ENCODE peak calls at places on chromosomes 2 and 18, in five cellular contexts. One of them, this sample, is unnamed.

GRCh38 chr2:186995092-186995491 is 146.1 kb upstream of the ZSWIM2 start:
- DNase-seq in right lobe of liver: no peak
- DNase-seq in heart left ventricle: no peak
- DNase-seq in breast epithelium: no peak
- DNase-seq in suprapubic skin: no peak
- DNase-seq in this sample: no peak

GRCh38 chr2:206873426-206873825 is 65.9 kb upstream of the CPO start:
- DNase-seq in right lobe of liver: no peak
- DNase-seq in heart left ventricle: no peak
- DNase-seq in suprapubic skin: no peak
- DNase-seq in breast epithelium: no peak
- DNase-seq in this sample: no peak

GRCh38 chr2:178496049-178496448 is 15.8 kb downstream of the PLEKHA3 start:
- DNase-seq in suprapubic skin: no peak
- DNase-seq in heart left ventricle: no peak
- DNase-seq in right lobe of liver: no peak
- DNase-seq in breast epithelium: no peak
- DNase-seq in this sample: no peak

GRCh38 chr2:112725545-112726457 is 5.0 kb downstream of the NT5DC4 start:
- DNase-seq in suprapubic skin: no peak
- DNase-seq in breast epithelium: no peak
- DNase-seq in right lobe of liver: no peak
- DNase-seq in heart left ventricle: no peak
- DNase-seq in this sample: no peak

GRCh38 chr2:174482854-174483253 is 4.0 kb downstream of the GPR155 start:
- DNase-seq in heart left ventricle: no peak
- DNase-seq in breast epithelium: no peak
- DNase-seq in suprapubic skin: no peak
- DNase-seq in right lobe of liver: no peak
- DNase-seq in this sample: no peak

GRCh38 chr2:39437522-39438296 is 624 bp upstream of the MAP4K3 start:
- DNase-seq in suprapubic skin: no peak
- DNase-seq in breast epithelium: no peak
- DNase-seq in right lobe of liver: peak
- DNase-seq in heart left ventricle: peak
- DNase-seq in this sample: peak

GRCh38 chr2:118310016-118310877 is 222.0 kb downstream of the INSIG2 start:
- DNase-seq in heart left ventricle: peak
- DNase-seq in suprapubic skin: peak
- DNase-seq in breast epithelium: no peak
- DNase-seq in right lobe of liver: no peak
- DNase-seq in this sample: peak

GRCh38 chr2:54983345-54984235 is 66.7 kb downstream of the RTN4 start:
- DNase-seq in right lobe of liver: no peak
- DNase-seq in heart left ventricle: no peak
- DNase-seq in suprapubic skin: no peak
- DNase-seq in breast epithelium: no peak
- DNase-seq in this sample: no peak

GRCh38 chr18:13446581-13447470 is 228.3 kb downstream of the LDLRAD4 start:
- DNase-seq in breast epithelium: no peak
- DNase-seq in right lobe of liver: no peak
- DNase-seq in suprapubic skin: no peak
- DNase-seq in heart left ventricle: no peak
- DNase-seq in this sample: peak

GRCh38 chr2:110105608-110106467 is 9.8 kb downstream of the MALL start:
- DNase-seq in heart left ventricle: no peak
- DNase-seq in right lobe of liver: no peak
- DNase-seq in breast epithelium: no peak
- DNase-seq in suprapubic skin: no peak
- DNase-seq in this sample: peak

GRCh38 chr2:240398711-240399267 is 36.7 kb upstream of the GPC1 start:
- DNase-seq in breast epithelium: no peak
- DNase-seq in right lobe of liver: peak
- DNase-seq in heart left ventricle: peak
- DNase-seq in suprapubic skin: peak
- DNase-seq in this sample: peak

GRCh38 chr2:102258386-102259074 is 52.8 kb upstream of the IL1RL1 start:
- DNase-seq in heart left ventricle: no peak
- DNase-seq in breast epithelium: no peak
- DNase-seq in suprapubic skin: no peak
- DNase-seq in right lobe of liver: no peak
- DNase-seq in this sample: no peak

GRCh38 chr2:8219096-8219495 is 462.8 kb upstream of the ID2 start:
- DNase-seq in right lobe of liver: no peak
- DNase-seq in heart left ventricle: no peak
- DNase-seq in breast epithelium: no peak
- DNase-seq in suprapubic skin: no peak
- DNase-seq in this sample: no peak

GRCh38 chr18:13262839-13263691 is 44.5 kb downstream of the LDLRAD4 start:
- DNase-seq in breast epithelium: no peak
- DNase-seq in heart left ventricle: no peak
- DNase-seq in right lobe of liver: no peak
- DNase-seq in suprapubic skin: peak
- DNase-seq in this sample: no peak

GRCh38 chr2:103788346-103788745 is 1026.5 kb downstream of the TMEM182 start:
- DNase-seq in suprapubic skin: no peak
- DNase-seq in heart left ventricle: peak
- DNase-seq in right lobe of liver: peak
- DNase-seq in breast epithelium: no peak
- DNase-seq in this sample: no peak

GRCh38 chr18:45962461-45962860 is 4.7 kb downstream of the EPG5 start:
- DNase-seq in suprapubic skin: no peak
- DNase-seq in breast epithelium: no peak
- DNase-seq in right lobe of liver: no peak
- DNase-seq in heart left ventricle: no peak
- DNase-seq in this sample: no peak

GRCh38 chr18:47791461-47791860 is 139.0 kb downstream of the SMAD2 start:
- DNase-seq in right lobe of liver: no peak
- DNase-seq in heart left ventricle: no peak
- DNase-seq in suprapubic skin: no peak
- DNase-seq in breast epithelium: no peak
- DNase-seq in this sample: no peak

GRCh38 chr18:4309227-4309626 is 145.9 kb downstream of the DLGAP1 start:
- DNase-seq in heart left ventricle: no peak
- DNase-seq in right lobe of liver: no peak
- DNase-seq in breast epithelium: no peak
- DNase-seq in suprapubic skin: no peak
- DNase-seq in this sample: no peak

GRCh38 chr2:8877332-8877731 is 39.9 kb upstream of the KIDINS220 start:
- DNase-seq in breast epithelium: no peak
- DNase-seq in heart left ventricle: no peak
- DNase-seq in right lobe of liver: no peak
- DNase-seq in suprapubic skin: no peak
- DNase-seq in this sample: no peak

GRCh38 chr2:169715379-169716228 is 18.0 kb upstream of the KLHL23 start:
- DNase-seq in right lobe of liver: peak
- DNase-seq in breast epithelium: no peak
- DNase-seq in heart left ventricle: peak
- DNase-seq in suprapubic skin: no peak
- DNase-seq in this sample: no peak

GRCh38 chr2:20108655-20109396 is 57.4 kb upstream of the LAPTM4A start:
- DNase-seq in breast epithelium: no peak
- DNase-seq in right lobe of liver: no peak
- DNase-seq in heart left ventricle: no peak
- DNase-seq in suprapubic skin: no peak
- DNase-seq in this sample: no peak

GRCh38 chr2:38653715-38654494 is 12.0 kb upstream of the GALM start:
- DNase-seq in suprapubic skin: no peak
- DNase-seq in right lobe of liver: no peak
- DNase-seq in breast epithelium: peak
- DNase-seq in heart left ventricle: no peak
- DNase-seq in this sample: no peak

GRCh38 chr2:96679843-96680242 is 37.3 kb downstream of the FER1L5 start:
- DNase-seq in heart left ventricle: no peak
- DNase-seq in breast epithelium: peak
- DNase-seq in suprapubic skin: no peak
- DNase-seq in right lobe of liver: no peak
- DNase-seq in this sample: no peak

GRCh38 chr2:221423212-221423804 is 148.8 kb downstream of the EPHA4 start:
- DNase-seq in breast epithelium: no peak
- DNase-seq in heart left ventricle: no peak
- DNase-seq in suprapubic skin: no peak
- DNase-seq in right lobe of liver: no peak
- DNase-seq in this sample: no peak

GRCh38 chr18:78776151-78776550 is 203.5 kb upstream of the SALL3 start:
- DNase-seq in suprapubic skin: peak
- DNase-seq in heart left ventricle: no peak
- DNase-seq in breast epithelium: no peak
- DNase-seq in right lobe of liver: peak
- DNase-seq in this sample: no peak

GRCh38 chr18:38606841-38607240 is 1041.2 kb upstream of the CELF4 start:
- DNase-seq in breast epithelium: no peak
- DNase-seq in right lobe of liver: no peak
- DNase-seq in heart left ventricle: no peak
- DNase-seq in suprapubic skin: no peak
- DNase-seq in this sample: no peak

GRCh38 chr18:62571037-62571436 is 48.2 kb downstream of the ZCCHC2 start:
- DNase-seq in heart left ventricle: no peak
- DNase-seq in breast epithelium: no peak
- DNase-seq in right lobe of liver: no peak
- DNase-seq in suprapubic skin: no peak
- DNase-seq in this sample: no peak

GRCh38 chr2:239690651-239691631 is 290.1 kb upstream of the HDAC4 start:
- DNase-seq in breast epithelium: no peak
- DNase-seq in right lobe of liver: peak
- DNase-seq in suprapubic skin: peak
- DNase-seq in heart left ventricle: no peak
- DNase-seq in this sample: no peak

GRCh38 chr2:69694894-69695849 is 46.8 kb upstream of the ANXA4 start:
- DNase-seq in right lobe of liver: no peak
- DNase-seq in heart left ventricle: no peak
- DNase-seq in suprapubic skin: no peak
- DNase-seq in breast epithelium: no peak
- DNase-seq in this sample: no peak

GRCh38 chr2:127647242-127648190 is 1.6 kb downstream of the GPR17 start:
- DNase-seq in right lobe of liver: no peak
- DNase-seq in breast epithelium: no peak
- DNase-seq in suprapubic skin: no peak
- DNase-seq in heart left ventricle: peak
- DNase-seq in this sample: no peak
- TF ChIP-seq POLR2A in right lobe of liver: no peak
- TF ChIP-seq POLR2A in breast epithelium: no peak
- TF ChIP-seq POLR2A in suprapubic skin: no peak
- TF ChIP-seq POLR2A in heart left ventricle: no peak
- TF ChIP-seq POLR2A in this sample: no peak

GRCh38 chr18:907880-908512 is 3.3 kb downstream of the ADCYAP1 start:
- DNase-seq in heart left ventricle: no peak
- DNase-seq in breast epithelium: no peak
- DNase-seq in right lobe of liver: no peak
- DNase-seq in suprapubic skin: no peak
- DNase-seq in this sample: peak

GRCh38 chr18:905948-906415 is 1.3 kb downstream of the ADCYAP1 start:
- DNase-seq in right lobe of liver: no peak
- DNase-seq in breast epithelium: no peak
- DNase-seq in suprapubic skin: no peak
- DNase-seq in heart left ventricle: no peak
- DNase-seq in this sample: no peak

GRCh38 chr18:905307-905947 is 756 bp downstream of the ADCYAP1 start:
- DNase-seq in suprapubic skin: no peak
- DNase-seq in heart left ventricle: no peak
- DNase-seq in right lobe of liver: no peak
- DNase-seq in breast epithelium: no peak
- DNase-seq in this sample: peak

GRCh38 chr18:907171-907879 is 2.7 kb downstream of the ADCYAP1 start:
- DNase-seq in heart left ventricle: no peak
- DNase-seq in breast epithelium: no peak
- DNase-seq in right lobe of liver: no peak
- DNase-seq in suprapubic skin: no peak
- DNase-seq in this sample: peak

DNA sequence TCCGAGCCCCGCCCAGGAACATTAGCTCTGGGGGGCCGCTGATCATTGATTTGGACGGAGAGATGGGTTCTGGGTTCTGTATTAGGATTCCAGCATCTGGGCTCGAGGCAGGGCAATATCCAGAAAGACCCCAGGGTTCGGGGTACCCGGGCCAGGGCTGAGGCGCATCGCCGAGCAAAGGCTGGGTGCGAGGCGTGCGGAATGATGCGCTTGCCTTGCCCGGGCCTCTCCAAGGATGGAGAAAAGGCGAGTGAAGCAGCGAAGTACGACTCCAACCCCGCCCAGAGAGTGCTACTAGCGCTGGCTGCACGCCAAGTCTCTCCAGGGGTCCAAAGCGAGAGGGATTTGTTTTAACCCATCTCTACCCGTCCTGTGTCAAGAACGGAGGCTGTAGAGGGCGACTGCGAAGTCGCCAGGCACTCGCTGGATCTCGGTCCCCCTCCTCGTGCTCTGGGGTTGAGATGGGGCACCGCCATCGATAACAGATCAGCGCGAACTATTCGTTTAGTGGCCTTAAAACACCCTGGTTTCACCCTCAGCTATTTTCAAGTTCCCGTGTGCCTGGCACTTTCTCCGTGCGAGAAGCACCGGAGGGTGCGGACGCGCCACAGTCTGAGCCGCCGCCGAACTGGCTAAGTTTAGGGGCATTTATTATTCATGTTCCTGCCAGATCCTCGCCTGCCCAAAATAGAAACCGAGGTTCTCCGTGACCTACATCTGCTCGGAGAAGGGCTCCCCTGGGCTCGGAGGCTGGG is 1.9 kb downstream of the ADCYAP1 start:
- DNase-seq in breast epithelium: no peak
- DNase-seq in heart left ventricle: no peak
- DNase-seq in right lobe of liver: no peak
- DNase-seq in suprapubic skin: no peak
- DNase-seq in this sample: no peak
- H3K4me3 ChIP-seq in breast epithelium: peak
- H3K4me3 ChIP-seq in heart left ventricle: no peak
- H3K4me3 ChIP-seq in right lobe of liver: no peak
- H3K4me3 ChIP-seq in suprapubic skin: peak
- H3K4me3 ChIP-seq in this sample: peak

DNA sequence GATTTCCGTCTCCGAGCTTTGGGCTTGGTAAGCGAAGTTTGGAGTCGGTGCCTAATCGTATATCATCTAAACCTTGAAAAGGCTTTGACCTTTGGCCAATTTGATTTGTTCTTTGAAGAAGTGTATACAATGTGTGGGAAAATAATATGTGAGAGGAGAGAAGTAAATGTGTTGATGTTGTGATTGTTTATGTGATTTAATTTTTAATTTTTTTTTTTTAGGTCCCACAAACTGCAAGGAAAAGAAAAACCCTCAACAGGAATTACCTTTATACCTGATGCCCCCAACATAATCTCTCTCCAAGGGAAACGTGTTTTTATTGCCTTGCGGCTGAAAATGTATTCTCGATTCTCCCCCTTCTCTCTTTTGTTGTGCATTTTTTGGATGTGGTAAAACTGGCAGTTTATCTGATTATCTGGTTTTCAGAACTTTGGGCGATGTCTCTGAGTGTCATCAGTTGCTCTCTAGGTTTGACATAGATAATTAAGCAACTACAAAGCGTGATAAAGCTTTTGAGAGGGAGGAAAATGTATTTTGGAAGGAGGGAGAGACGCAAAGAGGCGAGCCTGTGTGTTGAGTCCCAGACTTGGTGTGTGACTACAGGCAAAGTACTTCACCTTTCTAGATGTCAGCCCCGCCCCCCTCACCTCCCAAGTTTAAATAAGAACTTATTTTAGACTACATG is 941 bp upstream of the FBXO11 start:
- DNase-seq in right lobe of liver: peak
- DNase-seq in breast epithelium: no peak
- DNase-seq in heart left ventricle: no peak
- DNase-seq in suprapubic skin: no peak
- DNase-seq in this sample: peak
- TF ChIP-seq POLR2A in right lobe of liver: no peak
- TF ChIP-seq POLR2A in breast epithelium: no peak
- TF ChIP-seq POLR2A in heart left ventricle: no peak
- TF ChIP-seq POLR2A in suprapubic skin: no peak
- TF ChIP-seq POLR2A in this sample: no peak

GRCh38 chr2:144234115-144234772 is 285.7 kb downstream of the ZEB2 start:
- DNase-seq in heart left ventricle: no peak
- DNase-seq in breast epithelium: no peak
- DNase-seq in right lobe of liver: no peak
- DNase-seq in suprapubic skin: no peak
- DNase-seq in this sample: no peak
- H3K4me3 ChIP-seq in heart left ventricle: no peak
- H3K4me3 ChIP-seq in breast epithelium: no peak
- H3K4me3 ChIP-seq in right lobe of liver: no peak
- H3K4me3 ChIP-seq in suprapubic skin: no peak
- H3K4me3 ChIP-seq in this sample: no peak